ENCODE peak calls at places on chromosomes 13 and 19, in six cellular contexts. C, P, S, B, G and Y are unnamed samples.

GRCh38 chr19:54325194-54325621 is 12.2 kb upstream of the LILRA5 start:
- DNase-seq in C (no peak), P (peak; percentile 49), S (no peak), B (peak; percentile 20), G (no peak), Y (no peak)

GRCh38 chr13:63190742-63191141 is 1775.1 kb upstream of the PCDH20 start:
- DNase-seq in C (no peak), P (no peak), S (no peak), B (peak; percentile 62), G (no peak), Y (no peak)

GRCh38 chr19:17402982-17403855 is 2.2 kb downstream of the BST2 start:
- DNase-seq in C (peak; percentile 49), P (no peak), S (no peak), B (no peak), G (no peak), Y (peak; percentile 38)

GRCh38 chr19:46546194-46546896 is 50.7 kb upstream of the PNMA8B start:
- DNase-seq in C (peak; percentile 42), P (no peak), S (peak; percentile 28), B (peak; percentile 38), G (peak; percentile 14), Y (no peak)

GRCh38 chr19:2732883-2733282 is 6.9 kb downstream of the SLC39A3 start:
- DNase-seq in C (no peak), P (no peak), S (no peak), B (no peak), G (no peak), Y (no peak)

GRCh38 chr13:37175996-37176395 is 70.5 kb upstream of the CSNK1A1L start:
- DNase-seq in C (no peak), P (no peak), S (no peak), B (peak; percentile 6), G (no peak), Y (no peak)

GRCh38 chr13:47188802-47189201 is 291.9 kb upstream of the HTR2A start:
- DNase-seq in C (no peak), P (no peak), S (no peak), B (peak; percentile 60), G (no peak), Y (no peak)

GRCh38 chr13:98327326-98328314 is 150.6 kb upstream of the RNF113B start:
- DNase-seq in C (no peak), P (no peak), S (no peak), B (no peak), G (no peak), Y (no peak)

GRCh38 chr13:48273346-48273745 is 30.2 kb upstream of the RB1 start:
- DNase-seq in C (no peak), P (no peak), S (no peak), B (no peak), G (no peak), Y (no peak)

GRCh38 chr13:22243519-22244197 is 572.8 kb downstream of the FGF9 start:
- DNase-seq in C (no peak), P (no peak), S (no peak), B (no peak), G (no peak), Y (no peak)

GRCh38 chr19:32372726-32373613 is 27.6 kb downstream of the ZNF507 start:
- DNase-seq in C (no peak), P (no peak), S (no peak), B (peak; percentile 53), G (no peak), Y (no peak)

GRCh38 chr19:8445488-8446001 is 770 bp downstream of the HNRNPM start:
- DNase-seq in C (peak; percentile 70), P (peak; percentile 66), S (peak; percentile 69), B (peak; percentile 14), G (peak; percentile 44), Y (peak; percentile 72)

GRCh38 chr13:99517577-99517976 is 16.3 kb downstream of the TM9SF2 start:
- DNase-seq in C (no peak), P (no peak), S (no peak), B (no peak), G (no peak), Y (no peak)

GRCh38 chr13:93388701-93389100 is 162.1 kb downstream of the GPC6 start:
- DNase-seq in C (no peak), P (no peak), S (no peak), B (peak; percentile 82), G (no peak), Y (no peak)

GRCh38 chr13:74217816-74218215 is 83.6 kb upstream of the KLF12 start:
- DNase-seq in C (no peak), P (no peak), S (no peak), B (no peak), G (no peak), Y (no peak)

GRCh38 chr19:45558399-45558878 is 26.2 kb downstream of the OPA3 start:
- DNase-seq in C (no peak), P (peak; percentile 39), S (peak; percentile 29), B (peak; percentile 36), G (peak; percentile 16), Y (peak; percentile 40)

GRCh38 chr19:46513461-46514236 is 18.0 kb upstream of the PNMA8B start:
- DNase-seq in C (peak; percentile 83), P (peak; percentile 59), S (peak; percentile 77), B (peak; percentile 44), G (peak; percentile 61), Y (peak; percentile 85)

GRCh38 chr19:15021286-15022007 is 27.8 kb upstream of the CASP14 start:
- DNase-seq in C (no peak), P (no peak), S (no peak), B (no peak), G (no peak), Y (no peak)

GRCh38 chr13:95697052-95697680 is 20.2 kb downstream of the DNAJC3 start:
- DNase-seq in C (no peak), P (no peak), S (no peak), B (no peak), G (no peak), Y (no peak)

GRCh38 chr13:67859904-67860303 is 629.8 kb upstream of the PCDH9 start:
- DNase-seq in C (no peak), P (no peak), S (no peak), B (no peak), G (no peak), Y (no peak)

GRCh38 chr13:26425439-26426358 is 131.8 kb upstream of the WASF3 start:
- DNase-seq in C (peak; percentile 30), P (no peak), S (peak; percentile 8), B (no peak), G (peak; percentile 3), Y (peak; percentile 28)

GRCh38 chr13:90622547-90622946 is 724.9 kb upstream of the MIR17HG start:
- DNase-seq in C (no peak), P (no peak), S (no peak), B (peak; percentile 48), G (no peak), Y (no peak)

GRCh38 chr19:35673121-35673804 is 6.9 kb downstream of the UPK1A start:
- DNase-seq in C (peak; percentile 68), P (no peak), S (no peak), B (peak; percentile 56), G (no peak), Y (peak; percentile 65)

GRCh38 chr13:21320642-21321034 is 138.5 kb downstream of the ZDHHC20 start:
- DNase-seq in C (no peak), P (no peak), S (no peak), B (no peak), G (no peak), Y (no peak)

GRCh38 chr13:40433577-40433976 is 232.9 kb downstream of the FOXO1 start:
- DNase-seq in C (no peak), P (peak; percentile 46), S (no peak), B (peak; percentile 67), G (no peak), Y (no peak)

GRCh38 chr19:32917612-32917996 is 48.0 kb upstream of the SLC7A9 start:
- DNase-seq in C (no peak), P (no peak), S (no peak), B (no peak), G (no peak), Y (no peak)

GRCh38 chr19:13665125-13665903 is 99.0 kb upstream of the MRI1 start:
- DNase-seq in C (no peak), P (peak; percentile 15), S (no peak), B (no peak), G (no peak), Y (no peak)